ENCODE peak calls at places on chromosome 22, in ten cellular contexts. P is CD8-positive, alpha-beta T cell; S is OCI-LY7; G is esophagus muscularis mucosa; C is transverse colon; E is Peyer's patch; O is endothelial cell of umbilical vein; F is CD4-positive, CD25-positive, alpha-beta regulatory T cell; B is mesendoderm; U is heart right ventricle. Y is an unnamed sample. For H3K4me1, the result is how much of the 10 kb centered on the place peaks cover.

GRCh38 chr22:37843746-37844089 is 416 bp downstream of the ANKRD54 start:
- DNase-seq in P (peak), S (peak), G (peak), C (peak), E (peak), O (no peak), F (peak), B (no peak), U (peak), Y (no peak)

GRCh38 chr22:32991353-32992115 is 66.6 kb downstream of the SYN3 start:
- DNase-seq in P (no peak), S (no peak), G (no peak), C (no peak), E (no peak), O (no peak), F (no peak), B (no peak), U (no peak), Y (no peak)

GRCh38 chr22:24952837-24953293 is 349 bp downstream of the KIAA1671 start:
- DNase-seq in P (no peak), S (no peak), G (no peak), C (peak), E (peak), O (peak), F (no peak), B (peak), U (peak), Y (peak)

GRCh38 chr22:40265783-40266182 is 80.5 kb upstream of the ADSL start:
- DNase-seq in P (no peak), S (no peak), G (no peak), C (no peak), E (no peak), O (peak), F (no peak), B (no peak), U (no peak), Y (no peak)

GRCh38 chr22:28955817-28956216 is 72.4 kb downstream of the ZNRF3 start:
- DNase-seq in P (peak), S (peak), G (no peak), C (peak), E (peak), O (no peak), F (peak), B (no peak), U (no peak), Y (no peak)

GRCh38 chr22:48510599-48510998 is 1317.1 kb downstream of the BRD1 start:
- DNase-seq in P (no peak), S (no peak), G (no peak), C (no peak), E (no peak), O (no peak), F (no peak), B (no peak), U (no peak), Y (no peak)

GRCh38 chr22:27110985-27111451 is 453.6 kb downstream of the MIAT start:
- DNase-seq in P (no peak), S (no peak), G (no peak), C (no peak), E (no peak), O (peak), F (no peak), B (peak), U (no peak), Y (no peak)

GRCh38 chr22:17606472-17606871 is 22.1 kb downstream of the ATP6V1E1 start:
- DNase-seq in P (no peak), S (no peak), G (no peak), C (no peak), E (no peak), O (no peak), F (no peak), B (no peak), U (no peak), Y (no peak)

GRCh38 chr22:17587631-17588030 is 24.3 kb downstream of the SLC25A18 start:
- DNase-seq in P (no peak), S (no peak), G (no peak), C (no peak), E (no peak), O (no peak), F (no peak), B (peak), U (no peak), Y (no peak)

GRCh38 chr22:33400891-33401290 is 342.7 kb upstream of the SYN3 start:
- DNase-seq in P (no peak), S (no peak), G (no peak), C (no peak), E (no peak), O (no peak), F (no peak), B (no peak), U (no peak), Y (no peak)

GRCh38 chr22:21755855-21756284 is 20.3 kb upstream of the YPEL1 start:
- DNase-seq in P (no peak), S (no peak), G (no peak), C (no peak), E (no peak), O (peak), F (no peak), B (no peak), U (no peak), Y (no peak)

GRCh38 chr22:18152519-18152918 is 2.5 kb downstream of the USP18 start:
- DNase-seq in P (peak), S (no peak), G (no peak), C (no peak), E (no peak), O (no peak), F (no peak), B (no peak), U (no peak), Y (no peak)

GRCh38 chr22:24969588-24970301 is 17.2 kb downstream of the KIAA1671 start:
- DNase-seq in P (no peak), S (no peak), G (no peak), C (peak), E (peak), O (peak), F (no peak), B (peak), U (peak), Y (no peak)

GRCh38 chr22:30252411-30253204 is 6.0 kb upstream of the LIF start:
- DNase-seq in P (no peak), S (no peak), G (no peak), C (peak), E (no peak), O (peak), F (no peak), B (no peak), U (no peak), Y (no peak)

GRCh38 chr22:41285441-41285819 is 557 bp downstream of the RANGAP1 start:
- DNase-seq in P (peak), S (peak), G (no peak), C (peak), E (peak), O (peak), F (peak), B (peak), U (peak), Y (peak)

GRCh38 chr22:24977370-24978230 is 25.1 kb downstream of the KIAA1671 start:
- DNase-seq in P (no peak), S (no peak), G (no peak), C (peak), E (peak), O (no peak), F (no peak), B (peak), U (peak), Y (no peak)

GRCh38 chr22:46043339-46043738 is 66.4 kb upstream of the WNT7B start:
- DNase-seq in P (no peak), S (no peak), G (no peak), C (no peak), E (peak), O (no peak), F (no peak), B (no peak), U (no peak), Y (no peak)
- H3K4me1 ChIP-seq in P (under half), S (under half), G (half or more), C (under half), E (under half), O (under half), F (under half), B (under half), U (under half), Y (under half)

GRCh38 chr22:35066768-35067167 is 810 bp downstream of the ISX start:
- DNase-seq in P (no peak), S (no peak), G (no peak), C (no peak), E (peak), O (no peak), F (no peak), B (no peak), U (no peak), Y (no peak)
- H3K4me3 ChIP-seq in P (no peak), S (no peak), G (no peak), C (peak), E (no peak), O (no peak), F (no peak), B (no peak), U (no peak), Y (no peak)

GRCh38 chr22:23212061-23213030 is 32.0 kb downstream of the BCR start:
- DNase-seq in P (no peak), S (peak), G (no peak), C (no peak), E (no peak), O (no peak), F (no peak), B (no peak), U (no peak), Y (no peak)
- H3K27ac ChIP-seq in P (no peak), S (peak), G (no peak), C (no peak), E (no peak), O (peak), F (no peak), B (no peak), U (no peak), Y (no peak)

GRCh38 chr22:43398246-43398645 is 13.6 kb upstream of the MPPED1 start:
- DNase-seq in P (no peak), S (no peak), G (no peak), C (no peak), E (no peak), O (no peak), F (no peak), B (no peak), U (no peak), Y (no peak)
- H3K4me1 ChIP-seq in P (under half), S (under half), G (under half), C (under half), E (under half), O (under half), F (under half), B (under half), U (under half), Y (under half)

DNA sequence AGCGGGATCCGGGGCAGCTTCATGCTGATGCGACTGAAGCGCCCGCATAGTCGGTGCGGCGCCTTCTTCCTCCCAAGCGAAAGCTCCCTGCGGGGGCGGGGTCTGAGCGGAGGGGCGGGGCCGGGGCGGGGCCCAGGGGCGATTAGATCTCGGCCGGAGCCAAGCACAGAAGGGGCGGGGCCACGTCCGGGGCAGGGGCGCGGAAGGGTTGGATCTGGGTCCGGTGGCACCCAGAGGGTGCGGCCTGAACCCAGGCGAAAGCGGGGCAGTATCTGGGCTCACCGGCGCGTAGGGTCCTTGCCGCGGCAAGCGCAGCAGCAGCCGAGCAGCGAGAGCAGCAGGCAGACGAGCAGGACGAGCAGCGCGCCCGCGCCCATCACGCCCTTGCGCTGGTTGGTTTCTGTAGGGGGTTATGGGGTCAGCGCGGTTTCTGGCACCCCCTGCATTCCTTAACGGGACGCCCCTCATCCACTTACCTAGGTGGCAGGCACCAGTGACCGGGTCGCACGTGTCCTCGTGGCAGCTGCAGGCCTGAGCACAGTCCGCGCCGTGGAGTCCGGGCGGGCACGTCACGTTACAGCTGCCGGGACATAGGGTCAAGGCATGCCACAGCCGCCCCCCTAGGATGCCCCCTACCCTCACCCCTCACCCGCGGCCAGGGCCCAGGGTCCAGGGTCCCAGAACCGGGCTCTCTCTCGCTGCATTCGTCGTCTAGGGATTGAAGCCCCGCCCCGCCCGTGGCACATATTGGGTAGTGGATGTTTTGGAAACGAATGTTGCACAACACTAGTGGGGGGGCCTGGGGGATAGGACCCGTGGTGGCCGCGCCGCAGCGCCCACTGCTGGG is 8.1 kb downstream of the SCARF2 start:
- DNase-seq in P (peak), S (peak), G (no peak), C (peak), E (peak), O (no peak), F (peak), B (peak), U (no peak), Y (peak)
- H3K4me3 ChIP-seq in P (peak), S (peak), G (peak), C (peak), E (peak), O (no peak), F (peak), B (no peak), U (peak), Y (no peak)

DNA sequence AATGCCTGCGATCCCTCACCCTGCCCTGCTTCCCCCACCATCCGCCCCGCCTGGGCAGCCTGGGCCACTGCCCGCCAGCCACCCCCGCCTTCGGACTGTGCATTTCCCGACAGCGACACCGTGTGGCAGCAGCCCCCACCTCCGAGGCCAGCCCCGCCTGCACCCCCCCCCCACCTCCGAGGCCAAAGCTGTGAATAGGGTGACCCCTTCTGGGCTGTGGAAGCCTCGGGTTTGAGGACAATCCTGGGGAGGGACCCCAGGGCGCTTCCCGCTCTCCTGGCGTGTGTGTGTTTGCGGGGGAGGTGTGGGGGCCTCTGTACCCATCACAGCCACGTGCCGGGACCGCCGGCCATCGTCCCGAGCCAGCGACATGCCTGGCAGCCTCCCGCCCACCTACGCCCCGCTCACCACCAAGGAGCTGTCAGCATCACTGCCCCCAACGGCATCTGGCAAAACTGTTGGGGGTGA is 33.8 kb upstream of the PPARA start:
- DNase-seq in P (peak), S (peak), G (peak), C (peak), E (peak), O (peak), F (peak), B (peak), U (peak), Y (peak)
- H3K27ac ChIP-seq in P (no peak), S (no peak), G (peak), C (peak), E (peak), O (no peak), F (no peak), B (no peak), U (peak), Y (peak)

GRCh38 chr22:36257948-36258674 is 5.2 kb downstream of the APOL1 start:
- DNase-seq in P (no peak), S (no peak), G (no peak), C (no peak), E (peak), O (no peak), F (no peak), B (no peak), U (no peak), Y (no peak)

GRCh38 chr22:36253523-36254490 is 874 bp downstream of the APOL1 start:
- DNase-seq in P (no peak), S (no peak), G (no peak), C (peak), E (peak), O (no peak), F (no peak), B (no peak), U (no peak), Y (no peak)

GRCh38 chr22:36256474-36256873 is 3.5 kb downstream of the APOL1 start:
- DNase-seq in P (no peak), S (no peak), G (no peak), C (no peak), E (no peak), O (no peak), F (no peak), B (no peak), U (no peak), Y (no peak)

GRCh38 chr22:36258750-36259619 is 6.1 kb downstream of the APOL1 start:
- DNase-seq in P (no peak), S (peak), G (no peak), C (peak), E (peak), O (peak), F (no peak), B (peak), U (no peak), Y (no peak)

DNA sequence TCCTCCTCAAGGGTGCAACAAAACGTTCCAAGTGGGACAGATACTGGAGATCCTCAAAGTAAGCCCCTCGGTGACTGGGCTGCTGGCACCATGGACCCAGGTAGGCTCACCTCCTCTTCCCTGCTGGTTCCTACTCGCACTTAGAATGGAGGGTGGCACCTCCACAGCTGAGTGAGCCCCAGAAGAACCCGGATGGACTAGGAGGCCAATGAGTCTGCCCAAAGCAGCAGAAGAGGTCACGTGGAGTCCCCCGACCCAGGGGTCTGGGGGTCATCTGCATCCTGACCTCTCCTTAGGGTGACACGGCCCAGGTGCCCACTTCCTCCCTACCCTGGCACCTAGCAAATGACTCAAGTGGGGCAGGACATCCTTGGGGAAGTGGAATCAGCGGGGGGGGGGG is 4.4 kb downstream of the APOL1 start:
- DNase-seq in P (no peak), S (no peak), G (no peak), C (no peak), E (peak), O (no peak), F (no peak), B (no peak), U (no peak), Y (no peak)
- H3K4me1 ChIP-seq in P (under half), S (under half), G (half or more), C (under half), E (under half), O (under half), F (under half), B (under half), U (under half), Y (under half)

GRCh38 chr22:50626856-50627451 is 998 bp downstream of the ARSA start:
- DNase-seq in P (no peak), S (no peak), G (no peak), C (peak), E (no peak), O (no peak), F (no peak), B (no peak), U (no peak), Y (no peak)
- H3K4me3 ChIP-seq in P (peak), S (peak), G (peak), C (peak), E (peak), O (no peak), F (no peak), B (no peak), U (peak), Y (peak)

GRCh38 chr22:39148024-39148726 is 4.3 kb downstream of the CBX7 start:
- DNase-seq in P (no peak), S (no peak), G (no peak), C (no peak), E (peak), O (no peak), F (no peak), B (no peak), U (no peak), Y (no peak)

GRCh38 chr22:39150848-39151215 is 1.6 kb downstream of the CBX7 start:
- DNase-seq in P (no peak), S (no peak), G (no peak), C (no peak), E (peak), O (no peak), F (no peak), B (no peak), U (no peak), Y (no peak)

GRCh38 chr22:39147335-39148023 is 5.0 kb downstream of the CBX7 start:
- DNase-seq in P (no peak), S (no peak), G (no peak), C (no peak), E (peak), O (no peak), F (no peak), B (no peak), U (no peak), Y (no peak)

GRCh38 chr22:39149915-39150847 is 2.3 kb downstream of the CBX7 start:
- DNase-seq in P (no peak), S (no peak), G (no peak), C (no peak), E (peak), O (no peak), F (no peak), B (peak), U (no peak), Y (no peak)

GRCh38 chr22:39148727-39149535 is 3.5 kb downstream of the CBX7 start:
- DNase-seq in P (peak), S (peak), G (no peak), C (peak), E (peak), O (peak), F (peak), B (peak), U (no peak), Y (no peak)
- H3K27ac ChIP-seq in P (peak), S (peak), G (peak), C (peak), E (peak), O (no peak), F (peak), B (no peak), U (peak), Y (peak)

Y was measured in lung.